ENCODE peak calls at places on chromosomes 7 and 10, in six cellular contexts. One of them, this sample, is unnamed.

GRCh38 chr7:148507741-148508285 is 82.8 kb upstream of the C7orf33 start:
- DNase-seq in OCI-LY7: no peak
- DNase-seq in cardiac septum: no peak
- DNase-seq in Peyer's patch: no peak
- DNase-seq in CD8-positive, alpha-beta memory T cell: no peak
- DNase-seq in stimulated activated CD8-positive, alpha-beta memory T cell treated with anti-CD3 and anti-CD28 coated beads, Interleukin-15, amount 100 ng/mL, for 48 hours: peak
- DNase-seq in this sample: no peak

GRCh38 chr7:5594616-5595544 is 171.2 kb upstream of the TNRC18 start:
- DNase-seq in OCI-LY7: no peak
- DNase-seq in cardiac septum: no peak
- DNase-seq in Peyer's patch: no peak
- DNase-seq in CD8-positive, alpha-beta memory T cell: no peak
- DNase-seq in stimulated activated CD8-positive, alpha-beta memory T cell treated with anti-CD3 and anti-CD28 coated beads, Interleukin-15, amount 100 ng/mL, for 48 hours: no peak
- DNase-seq in this sample: peak

GRCh38 chr7:17770710-17771375 is 169.5 kb downstream of the SNX13 start:
- DNase-seq in OCI-LY7: no peak
- DNase-seq in cardiac septum: no peak
- DNase-seq in Peyer's patch: no peak
- DNase-seq in CD8-positive, alpha-beta memory T cell: no peak
- DNase-seq in stimulated activated CD8-positive, alpha-beta memory T cell treated with anti-CD3 and anti-CD28 coated beads, Interleukin-15, amount 100 ng/mL, for 48 hours: no peak
- DNase-seq in this sample: peak

GRCh38 chr7:111914287-111914686 is 291.9 kb downstream of the DOCK4 start:
- DNase-seq in OCI-LY7: no peak
- DNase-seq in cardiac septum: no peak
- DNase-seq in Peyer's patch: no peak
- DNase-seq in CD8-positive, alpha-beta memory T cell: no peak
- DNase-seq in stimulated activated CD8-positive, alpha-beta memory T cell treated with anti-CD3 and anti-CD28 coated beads, Interleukin-15, amount 100 ng/mL, for 48 hours: no peak
- DNase-seq in this sample: no peak

GRCh38 chr7:18352339-18353255 is 143.0 kb upstream of the HDAC9 start:
- DNase-seq in OCI-LY7: peak
- DNase-seq in cardiac septum: no peak
- DNase-seq in Peyer's patch: peak
- DNase-seq in CD8-positive, alpha-beta memory T cell: no peak
- DNase-seq in stimulated activated CD8-positive, alpha-beta memory T cell treated with anti-CD3 and anti-CD28 coated beads, Interleukin-15, amount 100 ng/mL, for 48 hours: no peak
- DNase-seq in this sample: no peak

GRCh38 chr10:33129181-33129928 is 171.3 kb upstream of the ITGB1 start:
- DNase-seq in OCI-LY7: no peak
- DNase-seq in cardiac septum: no peak
- DNase-seq in Peyer's patch: no peak
- DNase-seq in CD8-positive, alpha-beta memory T cell: no peak
- DNase-seq in stimulated activated CD8-positive, alpha-beta memory T cell treated with anti-CD3 and anti-CD28 coated beads, Interleukin-15, amount 100 ng/mL, for 48 hours: no peak
- DNase-seq in this sample: no peak

GRCh38 chr10:3500408-3500856 is 284.6 kb downstream of the KLF6 start:
- DNase-seq in OCI-LY7: no peak
- DNase-seq in cardiac septum: peak
- DNase-seq in Peyer's patch: no peak
- DNase-seq in CD8-positive, alpha-beta memory T cell: no peak
- DNase-seq in stimulated activated CD8-positive, alpha-beta memory T cell treated with anti-CD3 and anti-CD28 coated beads, Interleukin-15, amount 100 ng/mL, for 48 hours: no peak
- DNase-seq in this sample: no peak

GRCh38 chr10:22978287-22978686 is 50.4 kb downstream of the ARMC3 start:
- DNase-seq in OCI-LY7: no peak
- DNase-seq in cardiac septum: no peak
- DNase-seq in Peyer's patch: no peak
- DNase-seq in CD8-positive, alpha-beta memory T cell: no peak
- DNase-seq in stimulated activated CD8-positive, alpha-beta memory T cell treated with anti-CD3 and anti-CD28 coated beads, Interleukin-15, amount 100 ng/mL, for 48 hours: no peak
- DNase-seq in this sample: no peak

GRCh38 chr10:86349474-86349873 is 17.1 kb downstream of the GRID1 start:
- DNase-seq in OCI-LY7: peak
- DNase-seq in cardiac septum: peak
- DNase-seq in Peyer's patch: no peak
- DNase-seq in CD8-positive, alpha-beta memory T cell: peak
- DNase-seq in stimulated activated CD8-positive, alpha-beta memory T cell treated with anti-CD3 and anti-CD28 coated beads, Interleukin-15, amount 100 ng/mL, for 48 hours: no peak
- DNase-seq in this sample: no peak

GRCh38 chr10:24503627-24504320 is 219.9 kb downstream of the ARHGAP21 start:
- DNase-seq in OCI-LY7: peak
- DNase-seq in cardiac septum: no peak
- DNase-seq in Peyer's patch: no peak
- DNase-seq in CD8-positive, alpha-beta memory T cell: no peak
- DNase-seq in stimulated activated CD8-positive, alpha-beta memory T cell treated with anti-CD3 and anti-CD28 coated beads, Interleukin-15, amount 100 ng/mL, for 48 hours: no peak
- DNase-seq in this sample: no peak

GRCh38 chr10:95560288-95561199 is 627 bp downstream of the SORBS1 start:
- DNase-seq in OCI-LY7: peak
- DNase-seq in cardiac septum: peak
- DNase-seq in Peyer's patch: peak
- DNase-seq in CD8-positive, alpha-beta memory T cell: peak
- DNase-seq in stimulated activated CD8-positive, alpha-beta memory T cell treated with anti-CD3 and anti-CD28 coated beads, Interleukin-15, amount 100 ng/mL, for 48 hours: no peak
- DNase-seq in this sample: peak

GRCh38 chr7:92835851-92836488 is 403 bp downstream of the CDK6 start:
- DNase-seq in OCI-LY7: peak
- DNase-seq in cardiac septum: peak
- DNase-seq in Peyer's patch: peak
- DNase-seq in CD8-positive, alpha-beta memory T cell: peak
- DNase-seq in stimulated activated CD8-positive, alpha-beta memory T cell treated with anti-CD3 and anti-CD28 coated beads, Interleukin-15, amount 100 ng/mL, for 48 hours: peak
- DNase-seq in this sample: peak

GRCh38 chr10:27490807-27491206 is 13.3 kb upstream of the RAB18 start:
- DNase-seq in OCI-LY7: no peak
- DNase-seq in cardiac septum: no peak
- DNase-seq in Peyer's patch: no peak
- DNase-seq in CD8-positive, alpha-beta memory T cell: no peak
- DNase-seq in stimulated activated CD8-positive, alpha-beta memory T cell treated with anti-CD3 and anti-CD28 coated beads, Interleukin-15, amount 100 ng/mL, for 48 hours: no peak
- DNase-seq in this sample: no peak

GRCh38 chr10:113534428-113534827 is 18.4 kb upstream of the HABP2 start:
- DNase-seq in OCI-LY7: no peak
- DNase-seq in cardiac septum: peak
- DNase-seq in Peyer's patch: no peak
- DNase-seq in CD8-positive, alpha-beta memory T cell: no peak
- DNase-seq in stimulated activated CD8-positive, alpha-beta memory T cell treated with anti-CD3 and anti-CD28 coated beads, Interleukin-15, amount 100 ng/mL, for 48 hours: no peak
- DNase-seq in this sample: no peak

GRCh38 chr7:3722396-3722846 is 421.4 kb downstream of the SDK1 start:
- DNase-seq in OCI-LY7: peak
- DNase-seq in cardiac septum: no peak
- DNase-seq in Peyer's patch: peak
- DNase-seq in CD8-positive, alpha-beta memory T cell: no peak
- DNase-seq in stimulated activated CD8-positive, alpha-beta memory T cell treated with anti-CD3 and anti-CD28 coated beads, Interleukin-15, amount 100 ng/mL, for 48 hours: peak
- DNase-seq in this sample: peak

GRCh38 chr7:128357366-128357662 is 4.2 kb downstream of the PRRT4 start:
- DNase-seq in OCI-LY7: no peak
- DNase-seq in cardiac septum: no peak
- DNase-seq in Peyer's patch: no peak
- DNase-seq in CD8-positive, alpha-beta memory T cell: no peak
- DNase-seq in stimulated activated CD8-positive, alpha-beta memory T cell treated with anti-CD3 and anti-CD28 coated beads, Interleukin-15, amount 100 ng/mL, for 48 hours: no peak
- DNase-seq in this sample: no peak

GRCh38 chr7:22860784-22861482 is 38.3 kb upstream of the TOMM7 start:
- DNase-seq in OCI-LY7: peak
- DNase-seq in cardiac septum: no peak
- DNase-seq in Peyer's patch: no peak
- DNase-seq in CD8-positive, alpha-beta memory T cell: no peak
- DNase-seq in stimulated activated CD8-positive, alpha-beta memory T cell treated with anti-CD3 and anti-CD28 coated beads, Interleukin-15, amount 100 ng/mL, for 48 hours: no peak
- DNase-seq in this sample: peak

GRCh38 chr7:84368122-84368521 is 173.5 kb upstream of the SEMA3A start:
- DNase-seq in OCI-LY7: no peak
- DNase-seq in cardiac septum: no peak
- DNase-seq in Peyer's patch: no peak
- DNase-seq in CD8-positive, alpha-beta memory T cell: no peak
- DNase-seq in stimulated activated CD8-positive, alpha-beta memory T cell treated with anti-CD3 and anti-CD28 coated beads, Interleukin-15, amount 100 ng/mL, for 48 hours: no peak
- DNase-seq in this sample: no peak